ENCODE peak calls at places on chromosomes 4 and X, in eight cellular contexts. C is body of pancreas, L is prostate gland, U is GM23248, O is tibial artery, I is A549, Y is lung, K is uterus. V is an unnamed sample.

GRCh38 chr4:162921178-162921785 is 245.4 kb downstream of the NAF1 start:
- DNase-seq in O (no peak), I (no peak), L (no peak), C (no peak), Y (no peak), K (no peak), U (no peak), V (no peak)

GRCh38 chrX:48475774-48476577 is at the start of gene FTSJ1:
- DNase-seq in O (peak; percentile 93), L (peak; percentile 78), U (peak; percentile 93), K (peak; percentile 89), I (peak; percentile 90), Y (peak; percentile 87), C (peak; percentile 89), V (peak; percentile 93)

GRCh38 chr4:136319789-136320470 is 1212.4 kb downstream of the PCDH18 start:
- DNase-seq in Y (no peak), C (no peak), O (no peak), L (no peak), K (no peak), I (peak; percentile 74), U (no peak), V (peak; percentile 49)

GRCh38 chrX:26032141-26032917 is 105.8 kb upstream of the MAGEB18 start:
- DNase-seq in I (no peak), L (no peak), C (no peak), U (no peak), O (no peak), K (no peak), Y (no peak), V (no peak)

GRCh38 chr4:72974694-72975487 is 94.6 kb downstream of the COX18 start:
- DNase-seq in C (no peak), I (peak; percentile 55), K (no peak), U (peak; percentile 43), L (no peak), Y (no peak), O (no peak), V (peak; percentile 56)

GRCh38 chr4:108991929-108992328 is 229.1 kb upstream of the ETNPPL start:
- DNase-seq in I (no peak), C (no peak), Y (no peak), O (no peak), U (peak; percentile 70), L (no peak), K (no peak), V (peak; percentile 79)

GRCh38 chr4:99356992-99357391 is 4.4 kb upstream of the ADH1C start:
- DNase-seq in Y (no peak), K (no peak), U (no peak), C (no peak), O (no peak), I (no peak), L (no peak), V (no peak)

GRCh38 chr4:101355767-101356702 is 8.7 kb upstream of the PPP3CA start:
- DNase-seq in C (no peak), Y (no peak), O (no peak), L (no peak), I (peak; percentile 81), U (peak; percentile 85), K (no peak), V (peak; percentile 92)

GRCh38 chr4:82524570-82525152 is 37.1 kb downstream of the TMEM150C start:
- DNase-seq in K (no peak), I (no peak), U (no peak), O (no peak), L (no peak), Y (no peak), C (no peak), V (no peak)

GRCh38 chr4:125085-125820 is 952 bp downstream of the ZNF718 start:
- DNase-seq in Y (peak; percentile 46), L (peak; percentile 36), O (peak; percentile 67), U (peak; percentile 73), K (no peak), C (peak; percentile 63), I (peak; percentile 38), V (peak; percentile 17)

GRCh38 chr4:130125468-130125867 is 1029.5 kb downstream of the C4orf33 start:
- DNase-seq in Y (no peak), O (no peak), K (no peak), L (no peak), I (no peak), C (no peak), U (no peak), V (no peak)

GRCh38 chr4:130127297-130127696 is 1031.3 kb downstream of the C4orf33 start:
- DNase-seq in C (no peak), K (no peak), O (no peak), Y (no peak), U (no peak), L (no peak), I (no peak), V (no peak)

DNA sequence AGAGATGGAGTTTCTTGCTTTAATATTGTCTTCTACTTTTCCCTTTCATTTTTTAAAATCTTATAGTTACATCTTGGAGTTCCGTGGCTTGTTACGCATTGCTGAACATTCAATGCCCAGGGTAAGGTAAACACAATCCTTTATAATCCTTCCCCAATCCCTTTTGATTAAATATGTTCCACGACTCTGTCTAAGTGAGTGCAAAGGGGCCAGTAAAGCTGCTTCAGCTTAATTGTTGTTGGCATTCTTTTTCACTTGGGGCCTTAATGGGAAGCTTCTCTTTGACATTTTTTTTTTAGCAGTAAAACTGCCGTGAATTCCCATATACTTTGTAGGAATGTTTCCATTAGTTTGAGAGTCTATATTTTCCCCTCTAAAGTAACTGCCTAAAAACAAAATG is 1028.1 kb downstream of the C4orf33 start:
- DNase-seq in Y (no peak), U (no peak), K (no peak), O (no peak), C (no peak), I (no peak), L (no peak), V (no peak)
- H3K4me1 ChIP-seq in Y (no peaks in the 10 kb centered on the region), U (no peaks in the 10 kb centered on the region), K (no peaks in the 10 kb centered on the region), O (no peaks in the 10 kb centered on the region), C (no peaks in the 10 kb centered on the region), I (no peaks in the 10 kb centered on the region), L (no peaks in the 10 kb centered on the region), V (no peaks in the 10 kb centered on the region)

DNA sequence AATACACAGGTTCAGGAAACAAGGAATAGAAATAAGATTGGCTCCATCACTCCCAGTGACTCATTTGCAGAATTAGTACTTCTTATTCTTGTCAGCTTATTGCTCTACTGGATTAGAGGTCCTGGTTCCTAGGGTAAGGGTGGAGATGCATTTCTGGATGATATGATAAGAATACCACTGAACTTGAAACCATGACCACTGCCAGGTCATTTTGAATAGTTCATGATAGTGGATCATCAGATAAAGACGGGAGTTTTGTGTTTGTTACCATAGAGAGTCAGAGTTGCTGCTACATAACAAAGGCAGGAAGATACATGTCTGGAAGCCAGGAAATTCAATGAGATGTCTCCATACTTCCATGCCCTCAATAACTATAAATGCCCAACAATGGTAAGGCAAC is 109.2 kb upstream of the FAT1 start:
- DNase-seq in I (no peak), L (no peak), U (no peak), C (no peak), K (no peak), O (no peak), Y (no peak), V (no peak)
- H3K4me1 ChIP-seq in I (peaks cover 16% of the 10 kb centered on the region), L (no peaks in the 10 kb centered on the region), U (no peaks in the 10 kb centered on the region), C (no peaks in the 10 kb centered on the region), K (no peaks in the 10 kb centered on the region), O (peaks cover 9% of the 10 kb centered on the region), Y (no peaks in the 10 kb centered on the region), V (peaks cover 17% of the 10 kb centered on the region)

DNA sequence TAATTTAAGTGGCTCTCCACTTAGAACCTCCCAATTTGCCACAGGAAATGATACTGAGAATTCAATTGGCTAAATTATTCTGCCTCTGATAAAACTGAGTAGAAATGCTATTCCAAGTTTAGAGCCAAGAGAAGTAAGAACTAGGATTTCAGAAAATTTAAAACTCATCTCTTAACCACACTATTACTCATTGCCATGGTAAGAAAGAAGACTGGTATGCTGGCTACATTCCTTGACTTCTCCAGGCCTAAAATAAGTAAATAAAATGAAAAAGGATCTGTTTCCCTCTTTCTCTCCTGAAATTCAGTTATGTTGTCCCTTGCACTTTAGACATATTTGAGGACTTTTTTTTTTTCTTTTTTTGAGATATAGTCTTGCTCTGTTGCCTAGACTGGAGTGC is 23.3 kb downstream of the ZNF280C start:
- DNase-seq in O (no peak), U (peak; percentile 73), I (no peak), L (no peak), C (no peak), K (no peak), Y (no peak), V (peak; percentile 78)
- H3K4me1 ChIP-seq in O (no peaks in the 10 kb centered on the region), U (peaks cover 13% of the 10 kb centered on the region), I (no peaks in the 10 kb centered on the region), L (no peaks in the 10 kb centered on the region), C (no peaks in the 10 kb centered on the region), K (no peaks in the 10 kb centered on the region), Y (no peaks in the 10 kb centered on the region), V (no peaks in the 10 kb centered on the region)

GRCh38 chr4:40562208-40562607 is 67.5 kb downstream of the RBM47 start:
- DNase-seq in I (no peak), Y (no peak), C (no peak), U (no peak), L (no peak), K (no peak), O (no peak), V (no peak)
- H3K4me1 ChIP-seq in I (peaks cover 66% of the 10 kb centered on the region), Y (peaks cover 2% of the 10 kb centered on the region), C (peaks cover 65% of the 10 kb centered on the region), U (peaks cover 4% of the 10 kb centered on the region), L (peaks cover 11% of the 10 kb centered on the region), K (no peaks in the 10 kb centered on the region), O (no peaks in the 10 kb centered on the region), V (peaks cover 3% of the 10 kb centered on the region)

DNA sequence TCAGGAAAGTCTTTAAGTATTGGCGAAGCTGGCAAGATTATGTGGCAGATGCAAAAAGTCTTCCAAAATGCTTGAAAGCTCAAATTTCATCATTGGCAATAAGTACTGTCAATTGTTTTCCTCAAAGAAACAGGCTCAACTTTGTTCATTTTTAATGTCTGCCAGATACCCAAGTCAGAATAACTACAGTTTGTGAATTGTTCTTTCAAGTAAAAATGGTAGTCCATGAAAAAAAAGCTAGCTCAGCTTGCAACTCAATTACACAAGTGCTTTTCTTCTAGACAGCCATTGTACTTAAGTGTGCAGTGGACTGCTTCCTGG is 70.5 kb downstream of the AFF1 start:
- DNase-seq in O (no peak), U (no peak), C (no peak), L (no peak), Y (no peak), I (no peak), K (no peak), V (no peak)
- H3K4me1 ChIP-seq in O (peaks cover 37% of the 10 kb centered on the region), U (peaks cover 27% of the 10 kb centered on the region), C (peaks cover 48% of the 10 kb centered on the region), L (peaks cover 6% of the 10 kb centered on the region), Y (peaks cover 6% of the 10 kb centered on the region), I (peaks cover 32% of the 10 kb centered on the region), K (no peaks in the 10 kb centered on the region), V (peaks cover 6% of the 10 kb centered on the region)

GRCh38 chr4:55500072-55500471 is 46.6 kb downstream of the CLOCK start:
- DNase-seq in I (no peak), U (no peak), Y (no peak), K (no peak), L (no peak), O (no peak), C (no peak), V (no peak)
- H3K4me1 ChIP-seq in I (peaks cover 8% of the 10 kb centered on the region), U (peaks cover 17% of the 10 kb centered on the region), Y (peaks cover 2% of the 10 kb centered on the region), K (no peaks in the 10 kb centered on the region), L (no peaks in the 10 kb centered on the region), O (no peaks in the 10 kb centered on the region), C (no peaks in the 10 kb centered on the region), V (peaks cover 2% of the 10 kb centered on the region)

V was measured in IMR-90.